ENCODE peak calls at places on chromosomes 1 and 21, in six cellular contexts. C, A, I, P, R and S are unnamed samples.

GRCh38 chr1:232223887-232224286 is 406.0 kb downstream of the SIPA1L2 start:
- DNase-seq in I (no peak), P (no peak), A (no peak), C (no peak), R (no peak), S (no peak)

GRCh38 chr21:45277101-45278045 is 10.3 kb downstream of the POFUT2 start:
- DNase-seq in I (no peak), R (no peak), C (no peak), P (no peak), A (peak; percentile 6), S (no peak)

GRCh38 chr21:25343774-25344545 is 263.3 kb downstream of the MRPL39 start:
- DNase-seq in I (no peak), A (no peak), P (no peak), C (no peak), R (no peak), S (no peak)

GRCh38 chr1:75908717-75909152 is 23.5 kb downstream of the ASB17 start:
- DNase-seq in A (peak; percentile 25), I (no peak), R (peak; percentile 62), P (peak; percentile 4), C (peak; percentile 24), S (peak; percentile 38)

GRCh38 chr1:23444104-23444533 is 19.6 kb upstream of the TCEA3 start:
- DNase-seq in P (no peak), R (no peak), I (no peak), A (no peak), C (no peak), S (no peak)

GRCh38 chr21:41918561-41919358 is 35.1 kb downstream of the C2CD2 start:
- DNase-seq in C (no peak), R (no peak), A (no peak), P (no peak), I (no peak), S (no peak)

GRCh38 chr1:212478467-212479025 is 45.8 kb downstream of the NENF start:
- DNase-seq in C (no peak), A (no peak), P (no peak), R (no peak), I (no peak), S (no peak)

GRCh38 chr1:119475866-119476439 is 31.1 kb upstream of the HSD3B1 start:
- DNase-seq in R (peak; percentile 65), I (peak; percentile 41), P (peak; percentile 40), C (peak; percentile 39), A (peak; percentile 88), S (peak; percentile 37)

GRCh38 chr1:84121360-84121759 is 22.7 kb upstream of the PRKACB start:
- DNase-seq in A (no peak), R (no peak), I (no peak), C (no peak), P (no peak), S (no peak)

GRCh38 chr1:212311836-212312497 is 26.8 kb downstream of the PPP2R5A start:
- DNase-seq in P (no peak), I (no peak), R (no peak), A (no peak), C (no peak), S (no peak)

GRCh38 chr1:99546432-99547416 is 99.2 kb upstream of the PALMD start:
- DNase-seq in R (peak; percentile 14), C (no peak), A (no peak), I (no peak), P (no peak), S (no peak)

GRCh38 chr1:5730272-5731109 is 261.7 kb downstream of the NPHP4 start:
- DNase-seq in R (no peak), C (no peak), P (no peak), I (no peak), A (peak; percentile 2), S (no peak)

GRCh38 chr1:106746448-106747085 is 309.9 kb upstream of the PRMT6 start:
- DNase-seq in A (no peak), C (no peak), P (no peak), I (no peak), R (peak; percentile 69), S (peak; percentile 29)

GRCh38 chr1:45499415-45499769 is 481 bp downstream of the CCDC163 start:
- DNase-seq in C (no peak), A (no peak), P (no peak), I (no peak), R (no peak), S (no peak)

GRCh38 chr21:32415451-32415850 is 2.9 kb downstream of the EVA1C start:
- DNase-seq in R (no peak), C (no peak), I (no peak), P (no peak), A (no peak), S (no peak)

GRCh38 chr1:68459796-68460195 is 10.0 kb upstream of the RPE65 start:
- DNase-seq in R (peak; percentile 52), P (no peak), I (no peak), A (no peak), C (no peak), S (no peak)

GRCh38 chr1:221309711-221310110 is 430.5 kb downstream of the HLX start:
- DNase-seq in P (no peak), A (no peak), R (no peak), I (no peak), C (no peak), S (no peak)

GRCh38 chr1:213793482-213794067 is 194.2 kb upstream of the PROX1 start:
- DNase-seq in R (no peak), I (no peak), P (no peak), A (no peak), C (no peak), S (no peak)

GRCh38 chr1:205769641-205770365 is 5.5 kb downstream of the RAB29 start:
- DNase-seq in A (no peak), C (no peak), P (no peak), I (no peak), R (no peak), S (no peak)

GRCh38 chr1:14914351-14914988 is 239.1 kb upstream of the TMEM51 start:
- DNase-seq in C (no peak), I (no peak), P (no peak), A (no peak), R (no peak), S (no peak)

GRCh38 chr1:29683472-29683871 is 447.1 kb downstream of the PTPRU start:
- DNase-seq in A (no peak), C (no peak), I (no peak), P (no peak), R (no peak), S (no peak)

GRCh38 chr1:6803357-6803756 is 18.1 kb downstream of the CAMTA1 start:
- DNase-seq in C (no peak), A (no peak), P (no peak), I (no peak), R (peak; percentile 62), S (no peak)

GRCh38 chr1:78839704-78840277 is 166.7 kb downstream of the ADGRL4 start:
- DNase-seq in C (peak; percentile 40), I (no peak), P (no peak), R (peak; percentile 58), A (peak; percentile 16), S (peak; percentile 48)

GRCh38 chr1:160560045-160560724 is 19.1 kb downstream of the CD84 start:
- DNase-seq in A (no peak), I (no peak), C (no peak), P (no peak), R (no peak), S (no peak)

GRCh38 chr1:186715887-186716809 is 35.9 kb upstream of the PTGS2 start:
- DNase-seq in C (no peak), R (no peak), P (peak; percentile 40), I (no peak), A (no peak), S (no peak)

GRCh38 chr1:75134939-75135828 is 996 bp downstream of the LHX8 start:
- DNase-seq in C (no peak), P (no peak), R (peak; percentile 11), I (no peak), A (peak; percentile 56), S (peak; percentile 50)

GRCh38 chr1:162276493-162276892 is 100.2 kb downstream of the SPATA46 start:
- DNase-seq in A (no peak), C (no peak), I (no peak), R (peak; percentile 40), P (peak; percentile 25), S (no peak)